ENCODE peak calls at places on chromosomes 4 and X, in four cellular contexts. V, O, A and Y are unnamed samples.

GRCh38 chr4:120723105-120723504 is 199.4 kb downstream of the PRDM5 start:
- DNase-seq in V (no peak), A (no peak), O (no peak), Y (no peak)

GRCh38 chrX:153521034-153521433 is 3.6 kb downstream of the ATP2B3 start:
- DNase-seq in A (no peak), O (no peak), V (no peak), Y (no peak)

GRCh38 chrX:103063918-103064434 is at the start of gene BEX1:
- DNase-seq in O (peak; percentile 39), A (no peak), V (no peak), Y (no peak)

GRCh38 chrX:109472939-109473713 is 8.8 kb downstream of the GUCY2F start:
- DNase-seq in O (peak; percentile 35), A (no peak), V (peak; percentile 32), Y (no peak)

GRCh38 chr4:41639291-41639690 is 101.3 kb downstream of the LIMCH1 start:
- DNase-seq in A (no peak), V (no peak), O (no peak), Y (no peak)

GRCh38 chr4:78601013-78601412 is 49.4 kb downstream of the ANXA3 start:
- DNase-seq in O (no peak), A (no peak), V (no peak), Y (no peak)

GRCh38 chr4:8694651-8695151 is 102.1 kb downstream of the CPZ start:
- DNase-seq in A (peak; percentile 80), O (no peak), V (no peak), Y (peak; percentile 65)

GRCh38 chr4:73311428-73311827 is 52.8 kb upstream of the ANKRD17 start:
- DNase-seq in A (no peak), V (no peak), O (no peak), Y (no peak)

GRCh38 chrX:13741695-13742094 is 7.1 kb downstream of the OFD1 start:
- DNase-seq in A (no peak), V (no peak), O (no peak), Y (no peak)

GRCh38 chrX:43860646-43861370 is 21.4 kb downstream of the MAOB start:
- DNase-seq in V (peak; percentile 38), O (no peak), A (no peak), Y (no peak)

GRCh38 chr4:151485541-151486131 is 76.7 kb downstream of the FHIP1A start:
- DNase-seq in A (no peak), V (no peak), O (no peak), Y (no peak)

GRCh38 chr4:83282049-83282535 is 2.5 kb downstream of the COQ2 start:
- DNase-seq in O (peak; percentile 64), V (peak; percentile 23), A (no peak), Y (no peak)

GRCh38 chrX:39519213-39519544 is 578.6 kb downstream of the BCOR start:
- DNase-seq in V (no peak), A (no peak), O (no peak), Y (no peak)

GRCh38 chr4:40514409-40515025 is 115.1 kb downstream of the RBM47 start:
- DNase-seq in A (no peak), V (peak; percentile 50), O (no peak), Y (no peak)

GRCh38 chr4:56512166-56512565 is 6.6 kb downstream of the ARL9 start:
- DNase-seq in V (no peak), A (no peak), O (no peak), Y (no peak)

GRCh38 chrX:53128097-53128749 is 34.3 kb downstream of the KANTR start:
- DNase-seq in A (no peak), V (no peak), O (no peak), Y (no peak)

GRCh38 chr4:26308573-26308972 is 12.2 kb upstream of the RBPJ start:
- DNase-seq in O (no peak), A (no peak), V (no peak), Y (no peak)

GRCh38 chrX:48021026-48021900 is 14.5 kb downstream of the SPACA5 start:
- DNase-seq in V (no peak), A (peak; percentile 88), O (peak; percentile 69), Y (no peak)

GRCh38 chrX:48022740-48023139 is 16.0 kb downstream of the SPACA5 start:
- DNase-seq in A (no peak), O (no peak), V (no peak), Y (no peak)

GRCh38 chrX:48022100-48022499 is 15.3 kb downstream of the SPACA5 start:
- DNase-seq in A (no peak), V (no peak), O (no peak), Y (no peak)

GRCh38 chrX:48028091-48028490 is 21.3 kb downstream of the SPACA5 start:
- DNase-seq in V (no peak), A (no peak), O (no peak), Y (no peak)

DNA sequence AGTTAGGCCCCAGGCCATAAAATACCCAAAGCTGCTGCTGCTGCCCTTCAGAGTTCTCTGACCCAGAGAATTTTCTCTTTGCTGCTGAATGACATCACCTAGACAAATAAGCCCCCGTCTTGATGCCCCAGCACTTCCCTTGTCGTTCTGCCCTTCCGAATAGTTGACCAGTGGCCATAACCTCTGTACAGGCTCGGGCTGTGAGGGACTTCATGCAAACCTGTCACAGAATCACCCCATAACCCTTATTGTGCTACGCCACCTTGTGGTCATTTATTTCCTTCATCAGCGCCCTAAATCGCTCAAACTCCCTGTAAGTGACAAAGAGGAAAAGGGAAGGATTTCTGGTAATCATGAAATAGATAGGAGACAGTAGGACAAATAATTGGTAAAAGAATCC is 18.8 kb downstream of the SPACA5 start:
- DNase-seq in V (no peak), O (peak; percentile 42), A (no peak), Y (no peak)
- TF ChIP-seq CTCF in V (peak; percentile 43), O (peak; percentile 66), A (peak; percentile 63), Y (peak; percentile 75)

DNA sequence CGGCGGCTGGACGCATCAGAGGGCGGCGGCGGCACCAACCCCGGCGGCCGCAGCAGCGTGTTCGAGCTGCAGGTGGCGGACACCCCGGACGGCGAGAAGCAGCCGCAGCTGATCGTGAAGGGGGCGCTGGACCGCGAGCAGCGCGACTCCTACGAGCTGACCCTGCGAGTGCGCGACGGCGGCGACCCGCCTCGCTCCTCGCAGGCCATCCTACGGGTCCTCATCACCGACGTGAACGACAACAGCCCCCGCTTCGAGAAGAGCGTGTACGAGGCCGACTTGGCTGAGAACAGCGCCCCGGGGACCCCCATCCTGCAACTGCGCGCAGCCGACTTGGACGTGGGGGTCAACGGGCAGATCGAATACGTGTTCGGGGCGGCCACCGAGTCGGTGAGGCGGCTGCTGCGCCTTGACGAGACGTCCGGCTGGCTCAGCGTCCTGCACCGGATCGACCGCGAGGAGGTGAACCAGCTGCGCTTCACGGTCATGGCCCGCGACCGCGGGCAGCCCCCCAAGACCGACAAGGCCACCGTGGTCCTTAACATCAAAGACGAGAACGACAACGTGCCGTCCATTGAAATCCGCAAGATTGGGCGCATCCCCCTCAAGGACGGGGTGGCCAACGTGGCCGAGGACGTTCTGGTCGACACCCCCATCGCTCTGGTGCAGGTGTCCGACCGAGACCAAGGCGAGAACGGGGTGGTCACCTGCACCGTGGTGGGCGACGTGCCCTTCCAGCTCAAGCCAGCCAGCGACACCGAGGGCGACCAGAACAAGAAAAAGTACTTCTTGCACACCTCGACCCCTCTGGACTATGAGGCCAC is 2.1 kb downstream of the PCDH7 start:
- DNase-seq in A (no peak), V (no peak), O (no peak), Y (no peak)
- TF ChIP-seq CTCF in A (peak; percentile 12), V (no peak), O (peak; percentile 16), Y (peak; percentile 16)

GRCh38 chr4:30722916-30723270 is 2.7 kb downstream of the PCDH7 start:
- DNase-seq in A (no peak), O (peak; percentile 4), V (no peak), Y (no peak)

GRCh38 chr4:30720656-30721352 is 635 bp downstream of the PCDH7 start:
- DNase-seq in A (peak; percentile 86), V (no peak), O (no peak), Y (peak; percentile 75)

GRCh38 chr4:30720021-30720655 is at the start of gene PCDH7:
- DNase-seq in O (peak; percentile 28), V (no peak), A (no peak), Y (no peak)

GRCh38 chr4:30719363-30720020 is 677 bp upstream of the PCDH7 start:
- DNase-seq in V (no peak), A (peak; percentile 93), O (peak; percentile 50), Y (peak; percentile 76)

GRCh38 chr4:30721353-30722091 is 1.4 kb downstream of the PCDH7 start:
- DNase-seq in V (no peak), A (peak; percentile 89), O (peak; percentile 53), Y (peak; percentile 77)
- TF ChIP-seq CTCF in V (no peak), A (peak; percentile 62), O (peak; percentile 67), Y (peak; percentile 72)

GRCh38 chr4:2375427-2375826 is 43.0 kb downstream of the ZFYVE28 start:
- DNase-seq in V (no peak), O (no peak), A (no peak), Y (no peak)

GRCh38 chr4:2384245-2384644 is 34.2 kb downstream of the ZFYVE28 start:
- DNase-seq in O (no peak), V (no peak), A (no peak), Y (no peak)

GRCh38 chr4:2377241-2377640 is 41.2 kb downstream of the ZFYVE28 start:
- DNase-seq in V (no peak), O (no peak), A (no peak), Y (no peak)

GRCh38 chr4:2378408-2378807 is 40.0 kb downstream of the ZFYVE28 start:
- DNase-seq in V (no peak), A (no peak), O (no peak), Y (no peak)

DNA sequence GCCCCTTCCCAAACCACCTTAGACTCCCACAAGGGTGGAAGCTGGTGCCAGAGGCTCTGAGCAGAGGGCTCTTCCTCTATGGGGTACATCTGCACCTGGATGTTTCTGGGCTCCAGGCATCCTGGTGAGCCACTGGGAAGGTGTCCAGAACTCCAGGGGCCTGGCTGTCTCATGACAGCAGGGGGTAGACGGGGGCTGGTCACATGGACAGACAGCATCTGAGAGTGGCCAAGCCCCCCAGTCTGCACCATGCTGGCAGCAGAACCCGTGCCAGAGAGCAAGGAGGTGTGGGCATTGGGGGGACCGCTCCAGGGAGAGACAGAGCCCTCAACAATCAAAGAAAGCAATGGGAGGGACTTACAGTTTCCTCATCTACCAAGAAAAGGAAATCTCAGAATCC is 39.5 kb downstream of the ZFYVE28 start:
- DNase-seq in V (no peak), O (no peak), A (no peak), Y (no peak)
- TF ChIP-seq CTCF in V (no peak), O (no peak), A (no peak), Y (no peak)